ENCODE peak calls at places on chromosomes 13 and 19, in four cellular contexts. S, I, Q and J are unnamed samples.
A peak's percentile ranks its signal among the peaks of the same experiment; 100 is the strongest.

GRCh38 chr13:61774903-61775302 is 359.3 kb upstream of the PCDH20 start:
- DNase-seq in S (no peak), I (no peak), Q (no peak), J (no peak)

GRCh38 chr19:40605201-40605971 is 4.2 kb downstream of the LTBP4 start:
- DNase-seq in S (no peak), I (peak; percentile 87), Q (no peak), J (no peak)

GRCh38 chr13:40667622-40667978 is 1.2 kb upstream of the FOXO1 start:
- DNase-seq in S (no peak), I (no peak), Q (no peak), J (no peak)

GRCh38 chr13:42876270-42876714 is 94.9 kb downstream of the FAM216B start:
- DNase-seq in S (no peak), I (no peak), Q (no peak), J (no peak)

GRCh38 chr19:31612873-31613272 is 263.6 kb upstream of the TSHZ3 start:
- DNase-seq in S (no peak), I (no peak), Q (no peak), J (no peak)

GRCh38 chr13:39915418-39915817 is 260.0 kb downstream of the COG6 start:
- DNase-seq in S (no peak), I (no peak), Q (no peak), J (no peak)

GRCh38 chr19:54178581-54179261 is 5.8 kb upstream of the TMC4 start:
- DNase-seq in S (no peak), I (no peak), Q (no peak), J (no peak)

GRCh38 chr13:97948041-97948440 is 5.4 kb upstream of the IPO5 start:
- DNase-seq in S (no peak), I (no peak), Q (no peak), J (no peak)

GRCh38 chr19:46019270-46019669 is 3.6 kb downstream of the PGLYRP1 start:
- DNase-seq in S (no peak), I (no peak), Q (no peak), J (no peak)

GRCh38 chr13:36086117-36086516 is 45.1 kb downstream of the DCLK1 start:
- DNase-seq in S (no peak), I (no peak), Q (no peak), J (no peak)

GRCh38 chr13:99960663-99961440 is 10.7 kb downstream of the ZIC5 start:
- DNase-seq in S (no peak), I (no peak), Q (no peak), J (no peak)

GRCh38 chr13:110334256-110334655 is 27.2 kb downstream of the COL4A2 start:
- DNase-seq in S (no peak), I (no peak), Q (no peak), J (no peak)

GRCh38 chr13:80989770-80990169 is 648.8 kb upstream of the SPRY2 start:
- DNase-seq in S (no peak), I (no peak), Q (no peak), J (no peak)

GRCh38 chr19:33690461-33691427 is 69.0 kb downstream of the CHST8 start:
- DNase-seq in S (no peak), I (peak; percentile 58), Q (no peak), J (no peak)

GRCh38 chr19:29622191-29623070 is 16.3 kb downstream of the POP4 start:
- DNase-seq in S (no peak), I (no peak), Q (no peak), J (no peak)

GRCh38 chr19:15864824-15865223 is 33.0 kb downstream of the CYP4F2 start:
- DNase-seq in S (no peak), I (no peak), Q (no peak), J (no peak)

GRCh38 chr13:101520672-101521071 is 68.2 kb downstream of the ITGBL1 start:
- DNase-seq in S (no peak), I (no peak), Q (no peak), J (no peak)

GRCh38 chr13:97223711-97224461 is 1.8 kb downstream of the MBNL2 start:
- DNase-seq in S (peak; percentile 52), I (peak; percentile 73), Q (peak; percentile 81), J (no peak)

GRCh38 chr13:106173891-106174610 is 361.4 kb downstream of the EFNB2 start:
- DNase-seq in S (no peak), I (no peak), Q (no peak), J (no peak)

GRCh38 chr13:41456768-41457588 is at the start of gene RGCC:
- DNase-seq in S (peak; percentile 56), I (peak; percentile 95), Q (peak; percentile 56), J (no peak)

GRCh38 chr19:14091885-14092462 is 1.4 kb upstream of the SAMD1 start:
- DNase-seq in S (peak; percentile 21), I (no peak), Q (no peak), J (no peak)

GRCh38 chr19:811511-812048 is 10.2 kb downstream of the PLPPR3 start:
- DNase-seq in S (no peak), I (no peak), Q (no peak), J (no peak)

GRCh38 chr13:20428666-20429644 is 96.7 kb downstream of the CRYL1 start:
- DNase-seq in S (no peak), I (no peak), Q (no peak), J (no peak)

GRCh38 chr13:110275931-110276552 is 30.9 kb downstream of the COL4A1 start:
- DNase-seq in S (no peak), I (no peak), Q (peak; percentile 70), J (no peak)

GRCh38 chr19:40567040-40567749 is 9.5 kb upstream of the SHKBP1 start:
- DNase-seq in S (no peak), I (no peak), Q (no peak), J (no peak)

GRCh38 chr13:100459747-100460146 is 128.8 kb downstream of the GGACT start:
- DNase-seq in S (no peak), I (no peak), Q (no peak), J (no peak)

GRCh38 chr13:46638262-46638661 is 85.3 kb downstream of the LRCH1 start:
- DNase-seq in S (no peak), I (no peak), Q (no peak), J (no peak)

GRCh38 chr19:459724-460511 is 915 bp downstream of the SHC2 start:
- DNase-seq in S (peak; percentile 60), I (peak; percentile 86), Q (peak; percentile 31), J (no peak)

GRCh38 chr13:47859129-47859528 is 141.9 kb downstream of the SUCLA2 start:
- DNase-seq in S (no peak), I (no peak), Q (no peak), J (no peak)

GRCh38 chr13:112934075-112934474 is 34.9 kb upstream of the MCF2L start:
- DNase-seq in S (no peak), I (no peak), Q (no peak), J (no peak)

GRCh38 chr13:114073881-114074551 is 58.4 kb downstream of the RASA3 start:
- DNase-seq in S (no peak), I (no peak), Q (no peak), J (no peak)

GRCh38 chr19:44792286-44792685 is 14.6 kb downstream of the CBLC start:
- DNase-seq in S (no peak), I (no peak), Q (no peak), J (no peak)

GRCh38 chr13:26486550-26486949 is 70.9 kb upstream of the WASF3 start:
- DNase-seq in S (no peak), I (peak; percentile 34), Q (no peak), J (no peak)

GRCh38 chr13:107864543-107865460 is 350.5 kb downstream of the LIG4 start:
- DNase-seq in S (peak; percentile 84), I (no peak), Q (peak; percentile 14), J (no peak)

GRCh38 chr13:95968906-95969305 is 84.3 kb downstream of the UGGT2 start:
- DNase-seq in S (no peak), I (no peak), Q (no peak), J (no peak)

GRCh38 chr13:95970878-95971277 is 82.3 kb downstream of the UGGT2 start:
- DNase-seq in S (no peak), I (no peak), Q (no peak), J (no peak)
- H3K27ac ChIP-seq in S (no peak overlapping the region), I (no peak overlapping the region), Q (no peak overlapping the region), J (no peak overlapping the region)

GRCh38 chr13:70708744-70709143 is 600.5 kb upstream of the KLHL1 start:
- DNase-seq in S (no peak), I (no peak), Q (no peak), J (no peak)
- H3K4me3 ChIP-seq in S (no peak overlapping the region), I (no peak overlapping the region), Q (no peak overlapping the region), J (no peak overlapping the region)

GRCh38 chr19:43380771-43381386 is 27.4 kb downstream of the CD177 start:
- DNase-seq in S (no peak), I (no peak), Q (no peak), J (no peak)

GRCh38 chr19:43380008-43380407 is 26.5 kb downstream of the CD177 start:
- DNase-seq in S (no peak), I (no peak), Q (no peak), J (no peak)
- H3K27ac ChIP-seq in S (no peak overlapping the region), I (no peak overlapping the region), Q (no peak overlapping the region), J (no peak overlapping the region)

GRCh38 chr13:52650731-52651130 is 1.9 kb upstream of the SUGT1 start:
- DNase-seq in S (no peak), I (no peak), Q (no peak), J (no peak)
- H3K4me3 ChIP-seq in S (peak overlapping the region; percentile 81), I (no peak overlapping the region), Q (no peak overlapping the region), J (peak overlapping the region; percentile 75)